ENCODE peak calls at places on chromosomes 12 and 14, in four cellular contexts. E, O, V and X are unnamed samples.

GRCh38 chr14:90460136-90460535 is 63.3 kb downstream of the CALM1 start:
- DNase-seq in E (no peak), O (no peak), V (no peak), X (no peak)

GRCh38 chr14:94127330-94127729 is 2.1 kb downstream of the IFI27L2 start:
- DNase-seq in V (no peak), E (no peak), O (no peak), X (no peak)

GRCh38 chr14:42224053-42224888 is 617.6 kb downstream of the LRFN5 start:
- DNase-seq in V (peak; percentile 60), O (peak; percentile 12), E (peak; percentile 51), X (peak; percentile 11)

GRCh38 chr12:107553211-107553765 is 132.3 kb upstream of the PWP1 start:
- DNase-seq in V (no peak), E (no peak), O (no peak), X (no peak)

GRCh38 chr12:111450676-111451075 is 45.0 kb downstream of the SH2B3 start:
- DNase-seq in V (no peak), O (no peak), E (no peak), X (no peak)

GRCh38 chr12:72368719-72369505 is 96.7 kb downstream of the TRHDE start:
- DNase-seq in O (no peak), V (peak; percentile 0), E (no peak), X (no peak)

GRCh38 chr12:62813031-62813829 is 121.7 kb downstream of the PPM1H start:
- DNase-seq in V (no peak), O (peak; percentile 29), E (peak; percentile 67), X (peak; percentile 63)

GRCh38 chr14:94100847-94101246 is 9.7 kb upstream of the IFI27 start:
- DNase-seq in E (no peak), V (no peak), O (no peak), X (no peak)

GRCh38 chr12:132319991-132320570 is 9.3 kb downstream of the GALNT9 start:
- DNase-seq in O (no peak), E (no peak), V (no peak), X (no peak)

GRCh38 chr12:32455607-32456063 is 56.3 kb downstream of the FGD4 start:
- DNase-seq in O (peak; percentile 31), E (peak; percentile 34), V (peak; percentile 55), X (peak; percentile 56)

GRCh38 chr14:74604896-74605295 is 7.1 kb downstream of the LTBP2 start:
- DNase-seq in V (no peak), E (no peak), O (no peak), X (peak; percentile 56)

GRCh38 chr12:109741286-109741969 is 27.8 kb downstream of the FAM222A start:
- DNase-seq in O (no peak), V (no peak), E (no peak), X (peak; percentile 24)

GRCh38 chr14:80491131-80491530 is 279.8 kb upstream of the DIO2 start:
- DNase-seq in O (no peak), E (no peak), V (peak; percentile 20), X (no peak)

GRCh38 chr12:6824962-6825381 is 3.2 kb upstream of the P3H3 start:
- DNase-seq in V (no peak), E (no peak), O (no peak), X (no peak)

GRCh38 chr14:95534299-95535225 is at the start of gene GLRX5:
- DNase-seq in E (peak; percentile 94), O (peak; percentile 93), V (peak; percentile 100), X (peak; percentile 99)

GRCh38 chr14:58805605-58806358 is 168.0 kb downstream of the DACT1 start:
- DNase-seq in O (no peak), E (no peak), V (no peak), X (no peak)

GRCh38 chr12:39632670-39633069 is 13.1 kb upstream of the ABCD2 start:
- DNase-seq in E (no peak), O (no peak), V (no peak), X (no peak)

GRCh38 chr12:39103552-39104165 is 198.3 kb upstream of the CPNE8 start:
- DNase-seq in E (peak; percentile 72), O (peak; percentile 35), V (peak; percentile 59), X (peak; percentile 67)

GRCh38 chr14:102993523-102993922 is 63.8 kb downstream of the CDC42BPB start:
- DNase-seq in V (peak; percentile 4), E (no peak), O (no peak), X (no peak)

GRCh38 chr14:20490563-20490962 is 14.8 kb upstream of the RNASE10 start:
- DNase-seq in E (no peak), O (no peak), V (no peak), X (no peak)

GRCh38 chr12:34396861-34397590 is 374.7 kb downstream of the ALG10 start:
- DNase-seq in V (no peak), E (no peak), O (peak; percentile 1), X (peak; percentile 1)

GRCh38 chr14:93023039-93023438 is 92.7 kb downstream of the ITPK1 start:
- DNase-seq in O (peak; percentile 59), V (peak; percentile 78), E (peak; percentile 49), X (peak; percentile 83)

GRCh38 chr12:23534196-23534595 is 415.3 kb downstream of the SOX5 start:
- DNase-seq in E (no peak), V (no peak), O (no peak), X (no peak)

GRCh38 chr14:80446356-80446755 is 235.1 kb upstream of the DIO2 start:
- DNase-seq in O (no peak), E (no peak), V (no peak), X (no peak)

GRCh38 chr12:43009866-43010265 is 420.3 kb upstream of the PRICKLE1 start:
- DNase-seq in V (no peak), O (no peak), E (no peak), X (no peak)

GRCh38 chr14:34190746-34191145 is 239.9 kb upstream of the EGLN3 start:
- DNase-seq in V (no peak), E (no peak), O (no peak), X (no peak)

GRCh38 chr14:43988989-43989388 is 518.1 kb downstream of the FSCB start:
- DNase-seq in V (no peak), E (no peak), O (no peak), X (no peak)

GRCh38 chr14:21229821-21230220 is 39.4 kb downstream of the HNRNPC start:
- DNase-seq in V (no peak), O (no peak), E (no peak), X (no peak)

GRCh38 chr12:30837595-30837994 is 82.8 kb upstream of the CAPRIN2 start:
- DNase-seq in V (no peak), O (no peak), E (no peak), X (no peak)

GRCh38 chr12:30839643-30840190 is 85.0 kb upstream of the CAPRIN2 start:
- DNase-seq in V (no peak), E (no peak), O (no peak), X (no peak)

GRCh38 chr12:30843211-30843610 is 83.3 kb upstream of the TSPAN11 start:
- DNase-seq in E (no peak), O (no peak), V (no peak), X (no peak)

GRCh38 chr12:30836656-30837445 is 82.1 kb upstream of the CAPRIN2 start:
- DNase-seq in E (no peak), V (no peak), O (no peak), X (no peak)

DNA sequence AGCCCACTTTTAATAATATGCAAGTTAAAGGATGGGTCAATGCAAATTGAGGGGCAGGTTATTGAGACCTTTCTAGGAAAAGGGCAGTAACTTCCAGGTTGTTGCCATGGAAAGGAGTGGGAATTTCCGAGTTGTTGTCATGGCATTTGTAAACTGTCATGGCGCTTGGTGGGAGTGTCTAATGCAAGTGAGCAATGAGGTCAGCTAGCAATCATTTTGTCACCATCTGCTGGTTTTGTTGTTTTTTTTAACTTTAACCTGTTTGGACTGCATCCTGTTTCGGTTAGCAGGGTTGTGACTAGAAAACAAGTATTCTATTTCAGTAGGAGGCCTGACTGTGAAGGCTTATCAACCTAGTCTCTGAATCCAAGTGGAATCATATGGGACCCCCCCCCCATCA is 85.8 kb upstream of the TSPAN11 start:
- DNase-seq in E (no peak), V (no peak), O (no peak), X (no peak)
- TF ChIP-seq FOXM1 in E (no peak), V (no peak), O (no peak), X (no peak)

DNA sequence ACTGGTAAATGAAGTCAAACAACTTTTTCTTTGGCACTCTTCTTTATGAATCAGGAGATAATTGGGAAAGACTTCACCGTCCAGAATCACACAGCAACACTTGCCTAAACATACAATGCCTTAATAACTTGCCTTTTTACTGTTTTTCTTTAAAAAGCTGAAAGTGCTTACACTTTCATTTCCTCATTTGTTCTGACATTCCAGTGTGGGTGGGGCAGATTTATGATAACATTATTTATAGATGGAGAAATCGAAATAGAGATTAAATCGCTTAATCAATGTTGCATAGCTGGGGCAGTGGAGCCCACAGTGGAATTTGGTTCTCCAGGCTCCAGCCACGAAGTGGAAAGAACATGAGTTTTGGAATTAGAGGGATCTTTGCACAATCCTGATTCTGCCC is 2.8 kb upstream of the FRS2 start:
- DNase-seq in E (no peak), V (no peak), O (no peak), X (no peak)
- TF ChIP-seq FOXM1 in E (no peak), V (no peak), O (no peak), X (no peak)

GRCh38 chr14:104927901-104928300 is 3.2 kb downstream of the PLD4 start:
- DNase-seq in E (no peak), O (peak; percentile 13), V (no peak), X (no peak)

GRCh38 chr14:104925941-104926609 is 1.4 kb downstream of the PLD4 start:
- DNase-seq in V (no peak), E (no peak), O (no peak), X (no peak)

GRCh38 chr14:104927432-104927816 is 2.7 kb downstream of the PLD4 start:
- DNase-seq in O (no peak), E (no peak), V (no peak), X (peak; percentile 36)

GRCh38 chr14:104925214-104925899 is 678 bp downstream of the PLD4 start:
- DNase-seq in E (no peak), O (no peak), V (no peak), X (no peak)

GRCh38 chr14:104926619-104927431 is 2.1 kb downstream of the PLD4 start:
- DNase-seq in V (no peak), O (no peak), E (no peak), X (no peak)
- TF ChIP-seq FOXM1 in V (no peak), O (no peak), E (no peak), X (no peak)

GRCh38 chr12:119835068-119835467 is 42.1 kb downstream of the CIT start:
- DNase-seq in E (no peak), O (no peak), V (no peak), X (no peak)
- TF ChIP-seq FOXM1 in E (no peak), O (no peak), V (no peak), X (no peak)

GRCh38 chr12:48296586-48297396 is 53.9 kb downstream of the ZNF641 start:
- DNase-seq in V (no peak), E (peak; percentile 83), O (peak; percentile 65), X (peak; percentile 56)
- TF ChIP-seq FOXM1 in V (no peak), E (no peak), O (no peak), X (no peak)